ENCODE peak calls at places on chromosomes 6 and 20, in eight cellular contexts. S is left ventricle myocardium inferior; G is naive thymus-derived CD4-positive, alpha-beta T cell; J is iPS DF 6.9; P is A549; L is heart right ventricle; Q is breast epithelium; O is mammary epithelial cell. T is an unnamed sample.

GRCh38 chr20:62009869-62010445 is 55.7 kb downstream of the TAF4 start:
- DNase-seq in P (no peak), S (no peak), G (no peak), L (no peak), J (no peak), O (no peak), Q (no peak), T (no peak)

GRCh38 chr6:19297880-19298279 is 539.3 kb upstream of the ID4 start:
- DNase-seq in L (no peak), G (no peak), O (peak), Q (no peak), P (no peak), S (no peak), J (no peak), T (no peak)

GRCh38 chr20:34538671-34539123 is 19.8 kb upstream of the MAP1LC3A start:
- DNase-seq in P (peak), L (peak), J (no peak), Q (no peak), S (peak), O (peak), G (peak), T (peak)

GRCh38 chr6:104123227-104123626 is 736.5 kb downstream of the HACE1 start:
- DNase-seq in G (no peak), J (peak), P (no peak), L (no peak), Q (no peak), S (no peak), O (no peak), T (no peak)

GRCh38 chr6:134464690-134465411 is 146.9 kb upstream of the SGK1 start:
- DNase-seq in S (no peak), L (no peak), G (no peak), O (peak), P (peak), J (no peak), Q (peak), T (no peak)

GRCh38 chr6:42693725-42694323 is 28.6 kb downstream of the PRPH2 start:
- DNase-seq in J (no peak), Q (no peak), G (no peak), S (no peak), L (no peak), O (no peak), P (no peak), T (no peak)

GRCh38 chr20:10842116-10842515 is 168.3 kb upstream of the JAG1 start:
- DNase-seq in Q (no peak), O (no peak), S (no peak), J (no peak), L (no peak), P (no peak), G (no peak), T (no peak)

GRCh38 chr20:2538356-2538755 is 2.0 kb downstream of the TMC2 start:
- DNase-seq in P (no peak), Q (no peak), G (no peak), L (no peak), O (no peak), S (no peak), J (no peak), T (no peak)

GRCh38 chr6:2749972-2750600 is 636 bp downstream of the MYLK4 start:
- DNase-seq in S (peak), P (peak), G (peak), J (no peak), Q (no peak), O (no peak), L (peak), T (peak)

GRCh38 chr6:156988276-156989158 is 211.3 kb downstream of the ARID1B start:
- DNase-seq in O (peak), S (no peak), L (no peak), J (no peak), Q (no peak), G (no peak), P (no peak), T (peak)

GRCh38 chr6:143732539-143732938 is 54.8 kb downstream of the PHACTR2 start:
- DNase-seq in O (no peak), J (no peak), P (no peak), G (no peak), Q (no peak), S (no peak), L (no peak), T (no peak)

GRCh38 chr6:37131960-37132253 is 38.0 kb upstream of the PIM1 start:
- DNase-seq in P (no peak), O (no peak), S (no peak), G (no peak), L (no peak), Q (no peak), J (no peak), T (no peak)

GRCh38 chr6:27611451-27611850 is 138.5 kb upstream of the ZNF184 start:
- DNase-seq in Q (no peak), P (no peak), O (no peak), L (no peak), J (no peak), G (no peak), S (no peak), T (no peak)

GRCh38 chr6:43222418-43223059 is 6.7 kb downstream of the DNPH1 start:
- DNase-seq in J (no peak), O (no peak), G (no peak), L (no peak), P (no peak), Q (no peak), S (no peak), T (no peak)

GRCh38 chr20:51366155-51366886 is 176.2 kb downstream of the NFATC2 start:
- DNase-seq in J (no peak), P (peak), G (no peak), Q (no peak), L (peak), O (peak), S (peak), T (no peak)

GRCh38 chr6:34950849-34951248 is 61.8 kb downstream of the ANKS1A start:
- DNase-seq in S (no peak), Q (no peak), P (no peak), G (no peak), J (no peak), O (no peak), L (no peak), T (no peak)

GRCh38 chr20:11108102-11108842 is 434.5 kb upstream of the JAG1 start:
- DNase-seq in P (no peak), J (no peak), G (no peak), Q (no peak), L (peak), S (peak), O (no peak), T (no peak)

GRCh38 chr6:166244353-166245045 is 63.7 kb downstream of the PRR18 start:
- DNase-seq in P (no peak), J (no peak), Q (no peak), L (no peak), O (no peak), S (no peak), G (no peak), T (no peak)
- H3K4me3 ChIP-seq in P (no peak), J (no peak), Q (no peak), L (no peak), O (no peak), S (no peak), G (peak), T (no peak)

GRCh38 chr6:28809947-28810654 is 113.7 kb downstream of the TRIM27 start:
- DNase-seq in O (no peak), Q (no peak), P (peak), L (no peak), G (no peak), S (no peak), J (no peak), T (peak)
- H3K4me3 ChIP-seq in O (peak), Q (no peak), P (peak), L (no peak), G (no peak), S (no peak), J (peak), T (peak)

DNA sequence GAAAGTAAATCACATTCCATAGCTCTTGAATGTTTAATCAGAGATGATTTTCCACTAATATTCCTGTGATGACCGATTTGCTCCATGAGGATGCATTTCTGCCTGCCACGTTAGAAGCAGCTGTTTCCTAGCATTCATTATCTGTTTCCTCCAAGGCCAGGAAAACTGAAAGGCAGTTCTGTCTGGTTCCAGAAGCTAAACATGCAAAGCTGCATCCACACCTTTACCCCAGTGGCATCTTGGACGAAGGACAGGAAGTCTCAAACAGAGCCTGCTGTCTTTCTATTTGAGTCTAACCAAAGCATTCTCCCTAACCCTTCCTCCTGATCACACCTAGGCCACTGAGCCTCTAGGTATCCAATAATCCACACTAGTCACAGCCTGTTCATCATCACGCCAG is 27.6 kb downstream of the CNKSR3 start:
- DNase-seq in P (no peak), S (no peak), J (no peak), L (no peak), O (no peak), Q (no peak), G (no peak), T (no peak)
- H3K4me3 ChIP-seq in P (no peak), S (no peak), J (no peak), L (no peak), O (no peak), Q (no peak), G (no peak), T (no peak)

GRCh38 chr6:130993292-130993765 is 69.7 kb downstream of the EPB41L2 start:
- DNase-seq in P (no peak), S (no peak), O (no peak), L (no peak), Q (no peak), G (no peak), J (no peak), T (no peak)
- H3K4me3 ChIP-seq in P (no peak), S (no peak), O (no peak), L (no peak), Q (no peak), G (no peak), J (no peak), T (no peak)

GRCh38 chr20:32482251-32483220 is 102.6 kb downstream of the NOL4L start:
- DNase-seq in J (no peak), S (peak), Q (no peak), L (peak), G (peak), O (peak), P (no peak), T (peak)
- H3K4me3 ChIP-seq in J (peak), S (peak), Q (peak), L (peak), G (peak), O (peak), P (peak), T (peak)

DNA sequence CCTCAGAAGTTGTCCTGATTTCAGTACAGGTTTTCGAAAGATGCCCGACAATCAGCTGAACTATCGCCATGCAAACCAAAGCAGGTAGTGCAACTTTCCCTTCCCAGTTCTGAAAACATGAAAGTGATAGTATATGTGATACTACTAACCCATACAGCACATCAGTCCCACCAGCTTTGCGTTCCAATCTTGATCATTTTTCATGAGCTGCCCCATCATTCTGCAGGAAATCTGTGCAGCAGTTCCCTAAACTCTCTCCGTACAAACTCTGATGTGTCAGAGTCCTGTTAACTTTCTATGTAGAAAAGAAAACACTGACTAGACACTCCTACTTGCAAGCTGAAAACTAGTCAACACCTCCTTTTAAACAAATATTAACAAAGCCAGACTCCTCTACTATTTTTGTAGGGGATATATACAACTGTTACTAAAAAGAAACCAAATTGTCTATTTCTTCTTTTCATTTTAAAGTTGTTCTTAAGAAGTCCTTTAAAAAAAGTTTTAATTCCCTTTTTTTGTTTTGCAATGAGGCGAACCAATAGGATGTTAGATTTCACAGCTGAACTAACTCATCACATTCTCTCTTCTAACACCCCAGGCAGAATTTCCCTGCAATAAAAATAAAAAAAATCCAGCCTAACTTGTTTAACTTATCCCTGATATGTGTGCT is 99.6 kb upstream of the DST start:
- DNase-seq in G (no peak), L (no peak), Q (no peak), P (no peak), O (peak), S (no peak), J (no peak), T (no peak)
- H3K4me3 ChIP-seq in G (no peak), L (no peak), Q (peak), P (no peak), O (peak), S (peak), J (no peak), T (no peak)

GRCh38 chr20:37198962-37199660 is 19.8 kb upstream of the MROH8 start:
- DNase-seq in P (no peak), G (no peak), Q (no peak), O (no peak), S (no peak), J (no peak), L (no peak), T (no peak)

GRCh38 chr20:37201827-37202162 is 22.4 kb upstream of the MROH8 start:
- DNase-seq in J (no peak), P (no peak), G (no peak), S (no peak), O (no peak), L (no peak), Q (no peak), T (no peak)

GRCh38 chr20:37202267-37202943 is 23.1 kb upstream of the MROH8 start:
- DNase-seq in G (no peak), O (peak), P (peak), Q (peak), L (no peak), J (no peak), S (no peak), T (peak)

GRCh38 chr20:37200926-37201826 is 21.8 kb upstream of the MROH8 start:
- DNase-seq in G (no peak), S (no peak), L (no peak), O (no peak), J (no peak), P (no peak), Q (no peak), T (no peak)

DNA sequence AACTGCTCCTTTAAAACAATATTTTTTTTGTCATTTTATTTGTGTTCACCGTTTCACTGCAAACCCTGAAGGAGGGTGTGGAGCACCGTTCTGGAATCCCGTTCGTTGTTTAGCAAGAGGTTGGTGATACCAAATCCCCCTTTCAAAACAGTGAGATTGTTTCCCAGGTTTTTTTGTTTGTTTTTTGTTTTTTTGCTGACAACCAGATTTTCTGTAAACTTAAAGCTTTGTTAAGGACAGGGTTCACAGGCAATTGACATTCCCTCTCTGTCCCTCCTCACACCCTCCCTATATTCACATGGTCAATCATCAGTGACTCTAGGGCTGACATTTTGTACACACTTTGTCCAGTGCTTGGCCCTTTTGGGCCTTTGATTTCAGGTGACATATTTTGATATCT is 21.0 kb upstream of the MROH8 start:
- DNase-seq in S (no peak), Q (no peak), L (no peak), G (no peak), O (no peak), J (no peak), P (no peak), T (no peak)
- H3K4me3 ChIP-seq in S (no peak), Q (no peak), L (no peak), G (no peak), O (no peak), J (no peak), P (no peak), T (no peak)

T was measured in BE2C.